ENCODE peak calls at places on chromosomes 16 and 17, in seven cellular contexts. A is SK-N-SH, Y is HCT116, K is HepG2, L is K562, G is H1, C is GM12878. Z is an unnamed sample.

GRCh38 chr17:4221899-4222659 is 41.7 kb downstream of the ANKFY1 start:
- DNase-seq in G (no peak), L (no peak), Y (no peak), C (no peak), A (no peak), K (no peak), Z (no peak)

GRCh38 chr17:67469208-67469980 is 92.3 kb downstream of the PITPNC1 start:
- DNase-seq in Y (no peak), G (no peak), A (peak; percentile 84), C (no peak), L (no peak), K (peak; percentile 36), Z (no peak)

GRCh38 chr17:39208893-39209292 is 8.8 kb downstream of the RPL19 start:
- DNase-seq in K (no peak), C (no peak), G (no peak), L (peak; percentile 62), Y (no peak), A (no peak), Z (no peak)

GRCh38 chr16:3754304-3754703 is 37.0 kb upstream of the TRAP1 start:
- DNase-seq in L (no peak), G (no peak), A (no peak), Y (no peak), C (no peak), K (no peak), Z (no peak)

GRCh38 chr17:17511971-17512858 is 16.0 kb upstream of the RASD1 start:
- DNase-seq in K (no peak), L (peak; percentile 18), Y (no peak), C (no peak), G (no peak), A (no peak), Z (no peak)

GRCh38 chr17:6498798-6499540 is 54.7 kb downstream of the PIMREG start:
- DNase-seq in L (no peak), Y (no peak), A (no peak), K (no peak), G (no peak), C (no peak), Z (no peak)

GRCh38 chr16:5776876-5777275 is 679.3 kb upstream of the EEF2KMT start:
- DNase-seq in A (no peak), K (no peak), G (no peak), Y (no peak), L (no peak), C (no peak), Z (no peak)

GRCh38 chr16:25009822-25010221 is 5.3 kb downstream of the ARHGAP17 start:
- DNase-seq in G (no peak), C (no peak), A (no peak), L (no peak), K (no peak), Y (no peak), Z (no peak)

GRCh38 chr16:15653227-15653626 is 3.2 kb downstream of the NDE1 start:
- DNase-seq in L (no peak), A (no peak), C (no peak), G (no peak), Y (no peak), K (peak; percentile 58), Z (peak; percentile 51)

GRCh38 chr16:81600275-81600674 is 155.7 kb downstream of the CMIP start:
- DNase-seq in C (no peak), A (peak; percentile 81), Y (no peak), L (no peak), K (peak; percentile 84), G (no peak), Z (peak; percentile 80)

GRCh38 chr17:82653651-82654528 is 5.6 kb upstream of the WDR45B start:
- DNase-seq in C (no peak), Y (no peak), K (no peak), A (no peak), G (no peak), L (no peak), Z (no peak)

GRCh38 chr17:14604920-14605599 is 304.2 kb downstream of the HS3ST3B1 start:
- DNase-seq in G (no peak), L (no peak), K (no peak), C (no peak), Y (no peak), A (no peak), Z (no peak)

DNA sequence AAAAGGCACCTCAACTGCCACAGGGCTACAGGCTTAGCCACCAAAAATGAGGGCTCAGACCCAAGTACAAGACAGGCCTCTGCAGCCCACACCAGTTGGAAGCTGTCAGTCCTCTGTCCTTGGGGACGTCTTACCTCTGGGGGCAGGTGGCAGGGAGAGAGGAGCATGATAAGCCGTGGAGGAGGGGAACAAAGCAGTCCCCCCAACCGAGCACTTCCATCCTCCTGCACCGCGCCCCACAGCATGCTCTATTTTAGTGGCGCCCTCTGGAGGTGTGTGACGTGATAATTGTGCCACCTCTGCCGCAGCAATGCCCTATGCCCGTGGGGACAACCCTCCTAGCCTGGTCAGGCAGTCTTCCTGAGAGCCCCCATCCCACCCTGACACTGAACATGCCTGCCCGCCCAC is 13.6 kb downstream of the G6PC3 start:
- DNase-seq in Y (no peak), K (no peak), L (peak; percentile 52), A (peak; percentile 78), C (no peak), G (peak; percentile 85), Z (no peak)
- TF ChIP-seq JUND in Y (no peak), K (no peak), L (no peak), A (no peak), C (no peak), G (no peak), Z (no peak)

GRCh38 chr17:80906364-80907259 is 85.0 kb upstream of the CHMP6 start:
- DNase-seq in G (no peak), A (no peak), K (no peak), C (no peak), Y (no peak), L (no peak), Z (no peak)
- TF ChIP-seq JUND in G (no peak), A (no peak), K (no peak), C (no peak), Y (no peak), L (no peak), Z (no peak)

DNA sequence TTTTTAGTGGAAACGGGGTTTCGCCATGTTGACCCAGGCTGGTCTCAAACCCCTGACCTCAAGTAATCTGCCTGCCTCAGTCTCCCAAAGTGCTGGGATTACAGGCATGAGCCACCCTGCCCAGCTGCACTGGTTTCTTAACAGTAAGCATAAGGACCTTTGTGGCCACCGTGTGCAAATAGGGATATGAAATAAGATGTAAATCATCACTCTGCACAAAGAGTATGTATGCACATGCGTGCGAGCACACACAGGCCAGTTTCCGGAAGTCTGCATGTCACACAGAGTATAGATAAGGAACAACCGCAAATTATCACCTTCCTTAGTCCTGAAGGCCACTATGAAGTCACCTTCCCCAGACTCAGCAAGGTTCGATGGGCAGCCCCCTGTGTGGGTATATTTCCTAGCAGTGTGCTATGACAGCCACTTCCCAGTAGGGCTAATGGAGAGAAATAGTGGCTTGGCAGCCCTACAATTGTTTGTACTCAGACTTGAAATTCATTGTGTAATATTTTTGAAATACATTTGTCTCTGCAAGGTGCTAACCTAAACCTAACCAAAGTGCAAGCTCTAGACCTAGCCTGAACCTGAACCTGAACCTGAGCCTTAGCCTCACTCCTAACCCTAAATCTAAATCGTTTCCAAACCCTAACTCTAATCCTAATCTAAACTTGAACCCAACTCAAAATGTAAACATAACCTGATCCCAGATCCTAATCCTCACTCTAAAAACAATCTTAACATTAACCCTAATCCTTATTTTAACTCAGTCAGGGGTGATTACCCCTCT is 48.4 kb upstream of the SKAP1 start:
- DNase-seq in L (peak; percentile 63), K (no peak), Y (no peak), C (peak; percentile 84), G (no peak), A (no peak), Z (no peak)
- TF ChIP-seq JUND in L (peak; percentile 85), K (no peak), Y (no peak), C (no peak), G (no peak), A (no peak), Z (no peak)

GRCh38 chr17:79812969-79813825 is 16.3 kb upstream of the CBX8 start:
- DNase-seq in C (no peak), Y (no peak), L (peak; percentile 86), G (peak; percentile 63), A (peak; percentile 91), K (no peak), Z (no peak)
- TF ChIP-seq JUND in C (no peak), Y (no peak), L (no peak), G (no peak), A (no peak), K (no peak), Z (no peak)

GRCh38 chr17:57665696-57666095 is 79.4 kb downstream of the CCDC182 start:
- DNase-seq in K (no peak), A (no peak), G (no peak), Y (no peak), L (no peak), C (no peak), Z (no peak)

GRCh38 chr17:57668332-57668731 is 76.8 kb downstream of the CCDC182 start:
- DNase-seq in K (no peak), A (peak; percentile 69), C (no peak), L (no peak), Y (no peak), G (peak; percentile 7), Z (no peak)

GRCh38 chr17:57666946-57667345 is 78.2 kb downstream of the CCDC182 start:
- DNase-seq in L (no peak), C (no peak), A (no peak), K (no peak), Y (no peak), G (peak; percentile 27), Z (no peak)

GRCh38 chr17:57666198-57666870 is 78.8 kb downstream of the CCDC182 start:
- DNase-seq in K (no peak), A (no peak), L (no peak), C (no peak), G (peak; percentile 34), Y (no peak), Z (no peak)

GRCh38 chr17:57667461-57667923 is 77.6 kb downstream of the CCDC182 start:
- DNase-seq in Y (no peak), G (peak; percentile 24), L (no peak), K (no peak), A (peak; percentile 43), C (no peak), Z (no peak)
- TF ChIP-seq JUND in Y (no peak), G (no peak), L (no peak), K (no peak), A (no peak), C (no peak), Z (no peak)

GRCh38 chr17:34146440-34147043 is 108.5 kb upstream of the CCL2 start:
- DNase-seq in L (peak; percentile 73), K (peak; percentile 43), C (no peak), A (peak; percentile 64), Y (no peak), G (peak; percentile 90), Z (peak; percentile 60)
- TF ChIP-seq JUND in L (no peak), K (no peak), C (no peak), A (no peak), Y (no peak), G (no peak), Z (no peak)

GRCh38 chr17:7951143-7951792 is 19.3 kb downstream of the CNTROB start:
- DNase-seq in G (no peak), L (no peak), Y (no peak), A (no peak), K (no peak), C (peak; percentile 45), Z (no peak)
- TF ChIP-seq JUND in G (no peak), L (no peak), Y (no peak), A (no peak), K (no peak), C (peak; percentile 57), Z (no peak)